ENCODE peak calls at places on chromosomes 1 and 21, in nine cellular contexts. One of them, this sample, is unnamed.

GRCh38 chr1:220271706-220272046 is 577 bp downstream of the RAB3GAP2 start:
- DNase-seq in cardiac fibroblast: peak; percentile 44
- DNase-seq in neural crest cell: no peak
- DNase-seq in type B pancreatic cell: no peak
- DNase-seq in lower lobe of right lung: no peak
- DNase-seq in progenitor cell of endocrine pancreas: no peak
- DNase-seq in GM12864: no peak
- DNase-seq in fibroblast of lung: peak; percentile 39
- DNase-seq in pancreas: no peak
- DNase-seq in this sample: no peak

GRCh38 chr1:33986389-33987095 is 122.7 kb downstream of the HMGB4 start:
- DNase-seq in GM12864: no peak
- DNase-seq in fibroblast of lung: peak; percentile 74
- DNase-seq in type B pancreatic cell: no peak
- DNase-seq in progenitor cell of endocrine pancreas: no peak
- DNase-seq in cardiac fibroblast: no peak
- DNase-seq in pancreas: peak; percentile 53
- DNase-seq in neural crest cell: no peak
- DNase-seq in lower lobe of right lung: no peak
- DNase-seq in this sample: no peak

GRCh38 chr1:201454568-201454967 is 14.4 kb downstream of the PHLDA3 start:
- DNase-seq in cardiac fibroblast: no peak
- DNase-seq in pancreas: no peak
- DNase-seq in fibroblast of lung: no peak
- DNase-seq in neural crest cell: no peak
- DNase-seq in GM12864: no peak
- DNase-seq in progenitor cell of endocrine pancreas: no peak
- DNase-seq in lower lobe of right lung: no peak
- DNase-seq in type B pancreatic cell: no peak
- DNase-seq in this sample: no peak

GRCh38 chr1:164777518-164777917 is 218.5 kb downstream of the PBX1 start:
- DNase-seq in cardiac fibroblast: no peak
- DNase-seq in lower lobe of right lung: no peak
- DNase-seq in type B pancreatic cell: no peak
- DNase-seq in pancreas: no peak
- DNase-seq in fibroblast of lung: no peak
- DNase-seq in GM12864: no peak
- DNase-seq in progenitor cell of endocrine pancreas: no peak
- DNase-seq in neural crest cell: no peak
- DNase-seq in this sample: no peak

GRCh38 chr1:91513160-91513559 is 12.5 kb downstream of the CDC7 start:
- DNase-seq in fibroblast of lung: peak; percentile 17
- DNase-seq in cardiac fibroblast: peak; percentile 60
- DNase-seq in lower lobe of right lung: no peak
- DNase-seq in type B pancreatic cell: no peak
- DNase-seq in neural crest cell: no peak
- DNase-seq in progenitor cell of endocrine pancreas: no peak
- DNase-seq in pancreas: no peak
- DNase-seq in GM12864: no peak
- DNase-seq in this sample: no peak

GRCh38 chr1:14803002-14803789 is 204.7 kb downstream of the KAZN start:
- DNase-seq in neural crest cell: no peak
- DNase-seq in progenitor cell of endocrine pancreas: no peak
- DNase-seq in lower lobe of right lung: peak; percentile 31
- DNase-seq in pancreas: no peak
- DNase-seq in GM12864: no peak
- DNase-seq in cardiac fibroblast: no peak
- DNase-seq in type B pancreatic cell: no peak
- DNase-seq in fibroblast of lung: no peak
- DNase-seq in this sample: no peak

GRCh38 chr21:37369307-37369854 is 2.8 kb downstream of the DYRK1A start:
- DNase-seq in neural crest cell: no peak
- DNase-seq in type B pancreatic cell: no peak
- DNase-seq in progenitor cell of endocrine pancreas: no peak
- DNase-seq in pancreas: no peak
- DNase-seq in fibroblast of lung: no peak
- DNase-seq in lower lobe of right lung: no peak
- DNase-seq in cardiac fibroblast: no peak
- DNase-seq in GM12864: no peak
- DNase-seq in this sample: no peak

GRCh38 chr1:18190598-18190997 is 83.0 kb downstream of the IGSF21 start:
- DNase-seq in cardiac fibroblast: no peak
- DNase-seq in fibroblast of lung: no peak
- DNase-seq in progenitor cell of endocrine pancreas: no peak
- DNase-seq in type B pancreatic cell: no peak
- DNase-seq in GM12864: no peak
- DNase-seq in neural crest cell: no peak
- DNase-seq in pancreas: no peak
- DNase-seq in lower lobe of right lung: no peak
- DNase-seq in this sample: no peak

GRCh38 chr1:175043824-175044223 is 20.6 kb upstream of the MRPS14 start:
- DNase-seq in fibroblast of lung: no peak
- DNase-seq in progenitor cell of endocrine pancreas: no peak
- DNase-seq in lower lobe of right lung: no peak
- DNase-seq in GM12864: no peak
- DNase-seq in pancreas: no peak
- DNase-seq in type B pancreatic cell: no peak
- DNase-seq in neural crest cell: peak; percentile 8
- DNase-seq in cardiac fibroblast: no peak
- DNase-seq in this sample: no peak

GRCh38 chr1:90725961-90726715 is 9.0 kb upstream of the BARHL2 start:
- DNase-seq in cardiac fibroblast: no peak
- DNase-seq in neural crest cell: no peak
- DNase-seq in type B pancreatic cell: no peak
- DNase-seq in GM12864: no peak
- DNase-seq in pancreas: no peak
- DNase-seq in fibroblast of lung: no peak
- DNase-seq in progenitor cell of endocrine pancreas: no peak
- DNase-seq in lower lobe of right lung: no peak
- DNase-seq in this sample: no peak

GRCh38 chr1:9721606-9722377 is 70.3 kb downstream of the PIK3CD start:
- DNase-seq in cardiac fibroblast: peak; percentile 25
- DNase-seq in lower lobe of right lung: no peak
- DNase-seq in pancreas: no peak
- DNase-seq in progenitor cell of endocrine pancreas: peak; percentile 65
- DNase-seq in fibroblast of lung: no peak
- DNase-seq in type B pancreatic cell: no peak
- DNase-seq in neural crest cell: peak; percentile 85
- DNase-seq in GM12864: no peak
- DNase-seq in this sample: peak; percentile 69

GRCh38 chr1:155859234-155859829 is at the start of gene SYT11:
- DNase-seq in cardiac fibroblast: peak; percentile 96
- DNase-seq in pancreas: peak; percentile 96
- DNase-seq in type B pancreatic cell: peak; percentile 89
- DNase-seq in progenitor cell of endocrine pancreas: peak; percentile 82
- DNase-seq in GM12864: peak; percentile 93
- DNase-seq in neural crest cell: peak; percentile 94
- DNase-seq in fibroblast of lung: peak; percentile 95
- DNase-seq in lower lobe of right lung: peak; percentile 95
- DNase-seq in this sample: peak; percentile 82

DNA sequence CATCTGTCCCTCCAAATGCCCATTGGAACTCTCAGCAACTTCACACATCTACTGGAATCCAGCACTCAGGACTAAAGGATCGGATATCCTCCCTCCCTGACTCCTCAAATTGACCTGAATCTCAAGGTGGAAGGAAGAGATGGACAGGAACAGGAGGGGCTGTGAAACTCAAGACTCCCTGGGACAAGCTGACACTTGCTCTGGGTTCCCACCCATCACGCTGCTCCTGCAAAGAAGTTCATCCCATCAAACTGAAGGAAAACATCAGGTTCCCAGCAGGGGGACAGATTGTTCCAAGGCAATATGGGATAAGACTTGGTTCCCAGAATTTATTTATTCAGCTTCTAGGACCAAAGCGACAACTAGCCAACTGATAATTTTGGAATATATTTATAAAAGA is 30.4 kb upstream of the TIAM1 start:
- DNase-seq in type B pancreatic cell: no peak
- DNase-seq in fibroblast of lung: no peak
- DNase-seq in progenitor cell of endocrine pancreas: no peak
- DNase-seq in GM12864: no peak
- DNase-seq in lower lobe of right lung: no peak
- DNase-seq in cardiac fibroblast: no peak
- DNase-seq in pancreas: no peak
- DNase-seq in neural crest cell: no peak
- DNase-seq in this sample: no peak
- TF ChIP-seq CTCF in type B pancreatic cell: no peak
- TF ChIP-seq CTCF in fibroblast of lung: no peak
- TF ChIP-seq CTCF in progenitor cell of endocrine pancreas: no peak
- TF ChIP-seq CTCF in GM12864: no peak
- TF ChIP-seq CTCF in lower lobe of right lung: no peak
- TF ChIP-seq CTCF in cardiac fibroblast: no peak
- TF ChIP-seq CTCF in pancreas: no peak
- TF ChIP-seq CTCF in neural crest cell: no peak
- TF ChIP-seq CTCF in this sample: no peak

GRCh38 chr21:30719401-30719800 is 824 bp upstream of the KRTAP21-3 start:
- DNase-seq in lower lobe of right lung: no peak
- DNase-seq in fibroblast of lung: peak; percentile 4
- DNase-seq in GM12864: no peak
- DNase-seq in cardiac fibroblast: no peak
- DNase-seq in progenitor cell of endocrine pancreas: no peak
- DNase-seq in neural crest cell: no peak
- DNase-seq in pancreas: no peak
- DNase-seq in type B pancreatic cell: no peak
- DNase-seq in this sample: no peak

GRCh38 chr21:30718239-30718909 is at the start of gene KRTAP21-3:
- DNase-seq in type B pancreatic cell: no peak
- DNase-seq in fibroblast of lung: peak; percentile 81
- DNase-seq in GM12864: no peak
- DNase-seq in progenitor cell of endocrine pancreas: no peak
- DNase-seq in cardiac fibroblast: peak; percentile 7
- DNase-seq in pancreas: no peak
- DNase-seq in neural crest cell: no peak
- DNase-seq in lower lobe of right lung: no peak
- DNase-seq in this sample: no peak

GRCh38 chr21:30714436-30714835 is 4.1 kb downstream of the KRTAP21-3 start:
- DNase-seq in type B pancreatic cell: no peak
- DNase-seq in fibroblast of lung: no peak
- DNase-seq in lower lobe of right lung: no peak
- DNase-seq in neural crest cell: no peak
- DNase-seq in cardiac fibroblast: no peak
- DNase-seq in progenitor cell of endocrine pancreas: no peak
- DNase-seq in pancreas: no peak
- DNase-seq in GM12864: no peak
- DNase-seq in this sample: no peak

GRCh38 chr21:30714946-30715345 is 3.6 kb downstream of the KRTAP21-3 start:
- DNase-seq in progenitor cell of endocrine pancreas: no peak
- DNase-seq in pancreas: no peak
- DNase-seq in lower lobe of right lung: no peak
- DNase-seq in fibroblast of lung: peak; percentile 11
- DNase-seq in neural crest cell: no peak
- DNase-seq in type B pancreatic cell: no peak
- DNase-seq in GM12864: no peak
- DNase-seq in cardiac fibroblast: no peak
- DNase-seq in this sample: no peak

GRCh38 chr21:30717105-30717504 is 1.5 kb downstream of the KRTAP21-3 start:
- DNase-seq in type B pancreatic cell: no peak
- DNase-seq in GM12864: no peak
- DNase-seq in neural crest cell: no peak
- DNase-seq in pancreas: no peak
- DNase-seq in lower lobe of right lung: no peak
- DNase-seq in fibroblast of lung: peak; percentile 48
- DNase-seq in cardiac fibroblast: no peak
- DNase-seq in progenitor cell of endocrine pancreas: no peak
- DNase-seq in this sample: no peak
- TF ChIP-seq CTCF in type B pancreatic cell: no peak
- TF ChIP-seq CTCF in GM12864: no peak
- TF ChIP-seq CTCF in neural crest cell: no peak
- TF ChIP-seq CTCF in pancreas: no peak
- TF ChIP-seq CTCF in lower lobe of right lung: no peak
- TF ChIP-seq CTCF in fibroblast of lung: no peak
- TF ChIP-seq CTCF in cardiac fibroblast: no peak
- TF ChIP-seq CTCF in progenitor cell of endocrine pancreas: no peak
- TF ChIP-seq CTCF in this sample: no peak

DNA sequence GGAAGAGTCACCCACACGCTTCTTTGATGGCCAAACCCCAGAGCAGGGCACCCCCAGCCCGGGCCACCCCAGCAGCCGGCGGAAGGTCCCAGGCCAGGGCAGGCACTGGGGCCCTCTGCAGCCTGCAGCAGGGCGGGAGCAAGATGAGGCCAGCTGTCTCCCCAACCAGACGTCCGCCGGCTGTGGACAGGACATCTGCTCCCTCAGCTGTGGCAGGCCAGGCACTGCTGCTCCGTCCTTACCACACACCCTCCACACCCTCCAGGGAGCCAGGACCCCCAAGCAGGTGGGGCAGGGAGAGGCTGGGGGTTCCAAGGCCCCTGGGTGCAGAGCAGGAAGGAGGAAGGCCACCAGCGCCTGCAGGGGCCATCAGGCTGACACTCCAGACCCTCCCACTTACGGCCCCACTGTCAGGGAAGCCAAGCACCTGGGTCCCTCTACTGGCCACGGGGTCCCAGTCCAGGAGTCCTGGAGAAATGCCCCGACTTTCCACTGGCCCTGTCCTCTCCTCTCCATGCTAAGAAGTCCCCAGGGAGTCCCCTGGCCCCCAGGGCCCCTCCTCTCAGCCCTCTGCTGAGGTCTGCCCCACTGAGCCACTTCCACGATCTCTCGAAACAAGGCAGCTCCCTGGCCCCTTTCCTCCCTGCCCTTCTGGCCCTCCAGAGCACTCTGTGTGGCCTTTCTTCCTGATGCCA is 5.6 kb downstream of the WNT9A start:
- DNase-seq in neural crest cell: no peak
- DNase-seq in pancreas: no peak
- DNase-seq in lower lobe of right lung: no peak
- DNase-seq in type B pancreatic cell: peak; percentile 66
- DNase-seq in progenitor cell of endocrine pancreas: peak; percentile 11
- DNase-seq in cardiac fibroblast: no peak
- DNase-seq in fibroblast of lung: no peak
- DNase-seq in GM12864: no peak
- DNase-seq in this sample: peak; percentile 6
- TF ChIP-seq CTCF in neural crest cell: peak; percentile 26
- TF ChIP-seq CTCF in pancreas: no peak
- TF ChIP-seq CTCF in lower lobe of right lung: no peak
- TF ChIP-seq CTCF in type B pancreatic cell: peak; percentile 38
- TF ChIP-seq CTCF in progenitor cell of endocrine pancreas: peak; percentile 33
- TF ChIP-seq CTCF in cardiac fibroblast: no peak
- TF ChIP-seq CTCF in fibroblast of lung: peak; percentile 4
- TF ChIP-seq CTCF in GM12864: no peak
- TF ChIP-seq CTCF in this sample: no peak

DNA sequence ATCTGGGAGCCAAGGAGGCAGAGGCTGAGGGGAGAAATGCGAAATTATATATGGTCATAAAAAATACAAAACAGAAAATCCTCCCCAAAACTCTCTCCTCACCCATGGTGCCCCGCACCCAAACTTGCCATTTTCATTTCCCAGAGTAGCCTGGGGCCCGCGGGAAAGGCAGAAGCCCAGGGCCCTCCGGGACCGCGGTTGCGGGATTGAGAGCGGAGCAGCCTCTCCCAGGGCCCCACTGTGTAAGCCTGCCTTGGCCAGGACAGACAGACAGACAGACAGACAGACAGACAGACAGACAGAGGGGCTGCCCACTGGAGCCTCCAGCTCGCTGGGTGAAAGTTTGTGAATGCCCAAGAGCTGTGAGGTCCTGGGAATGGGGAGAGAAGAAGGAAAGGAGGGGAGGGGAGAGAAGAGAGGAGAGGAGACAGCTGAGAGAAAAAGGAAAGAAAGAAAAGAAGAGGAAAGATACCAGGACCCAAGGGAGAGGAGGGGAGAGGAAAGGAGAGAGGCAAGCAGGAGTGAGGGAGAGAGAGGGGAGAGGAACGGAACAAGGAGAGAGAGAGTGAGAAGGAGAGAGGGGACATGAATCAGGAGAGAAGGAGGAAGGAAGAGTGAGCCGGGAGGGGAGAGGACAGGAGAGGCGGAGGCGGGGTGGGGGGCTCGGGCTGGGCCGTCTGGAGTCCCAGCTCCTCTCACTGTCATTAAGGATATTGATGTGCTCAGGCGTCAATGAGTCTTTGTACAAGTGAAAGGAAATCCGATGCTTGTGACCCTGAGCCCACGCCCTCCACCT is 69.3 kb upstream of the CASZ1 start:
- DNase-seq in fibroblast of lung: no peak
- DNase-seq in progenitor cell of endocrine pancreas: no peak
- DNase-seq in GM12864: no peak
- DNase-seq in neural crest cell: no peak
- DNase-seq in pancreas: no peak
- DNase-seq in lower lobe of right lung: no peak
- DNase-seq in type B pancreatic cell: no peak
- DNase-seq in cardiac fibroblast: no peak
- DNase-seq in this sample: no peak
- TF ChIP-seq CTCF in fibroblast of lung: no peak
- TF ChIP-seq CTCF in progenitor cell of endocrine pancreas: no peak
- TF ChIP-seq CTCF in GM12864: no peak
- TF ChIP-seq CTCF in neural crest cell: no peak
- TF ChIP-seq CTCF in pancreas: no peak
- TF ChIP-seq CTCF in lower lobe of right lung: no peak
- TF ChIP-seq CTCF in type B pancreatic cell: no peak
- TF ChIP-seq CTCF in cardiac fibroblast: no peak
- TF ChIP-seq CTCF in this sample: no peak